ENCODE peak calls at places on chromosome 5, in five cellular contexts. M, F, P, R and J are unnamed samples.

GRCh38 chr5:178328826-178329225 is 96.2 kb upstream of the PHYKPL start:
- DNase-seq in M (no peak), F (no peak), P (no peak), R (no peak), J (no peak)

GRCh38 chr5:8445139-8445538 is 576.2 kb downstream of the MTRR start:
- DNase-seq in M (no peak), F (no peak), P (no peak), R (no peak), J (no peak)

GRCh38 chr5:80083115-80083890 is 48.2 kb downstream of the THBS4 start:
- DNase-seq in M (peak; percentile 78), F (peak; percentile 56), P (peak; percentile 47), R (no peak), J (peak; percentile 72)

GRCh38 chr5:109769597-109770291 is 80.0 kb downstream of the MAN2A1 start:
- DNase-seq in M (no peak), F (no peak), P (no peak), R (no peak), J (no peak)

GRCh38 chr5:94010814-94011213 is 269.4 kb upstream of the POU5F2 start:
- DNase-seq in M (no peak), F (no peak), P (no peak), R (no peak), J (no peak)

GRCh38 chr5:141155540-141156374 is 5.9 kb downstream of the PCDHB6 start:
- DNase-seq in M (no peak), F (no peak), P (no peak), R (no peak), J (peak; percentile 44)

GRCh38 chr5:6788439-6788838 is 75.2 kb downstream of the TENT4A start:
- DNase-seq in M (no peak), F (no peak), P (no peak), R (no peak), J (no peak)

GRCh38 chr5:36344900-36345299 is 43.2 kb upstream of the RANBP3L start:
- DNase-seq in M (no peak), F (no peak), P (no peak), R (no peak), J (no peak)

GRCh38 chr5:106331415-106331814 is 1339.3 kb downstream of the EFNA5 start:
- DNase-seq in M (no peak), F (peak; percentile 51), P (no peak), R (no peak), J (no peak)

GRCh38 chr5:86807046-86807712 is 189.4 kb downstream of the COX7C start:
- DNase-seq in M (no peak), F (no peak), P (no peak), R (no peak), J (no peak)

GRCh38 chr5:151257731-151258715 is 5.0 kb downstream of the GM2A start:
- DNase-seq in M (no peak), F (no peak), P (no peak), R (no peak), J (no peak)

GRCh38 chr5:50365615-50366251 is 75.4 kb downstream of the EMB start:
- DNase-seq in M (no peak), F (no peak), P (no peak), R (no peak), J (no peak)

GRCh38 chr5:39534701-39535100 is 109.9 kb upstream of the DAB2 start:
- DNase-seq in M (no peak), F (no peak), P (no peak), R (no peak), J (no peak)

GRCh38 chr5:88882321-88883038 is 504 bp downstream of the MEF2C start:
- DNase-seq in M (no peak), F (no peak), P (no peak), R (no peak), J (no peak)

GRCh38 chr5:80703747-80704146 is 49.0 kb upstream of the DHFR start:
- DNase-seq in M (no peak), F (no peak), P (no peak), R (no peak), J (no peak)

GRCh38 chr5:470961-471749 is 28.2 kb downstream of the EXOC3 start:
- DNase-seq in M (no peak), F (no peak), P (no peak), R (no peak), J (no peak)

GRCh38 chr5:43396762-43397304 is 15.4 kb downstream of the CCL28 start:
- DNase-seq in M (no peak), F (no peak), P (peak; percentile 21), R (peak; percentile 50), J (peak; percentile 63)

GRCh38 chr5:11298877-11299276 is 537.8 kb upstream of the DAP start:
- DNase-seq in M (no peak), F (no peak), P (no peak), R (no peak), J (no peak)

GRCh38 chr5:1477341-1477740 is 32.1 kb upstream of the SLC6A3 start:
- DNase-seq in M (no peak), F (no peak), P (no peak), R (peak; percentile 68), J (no peak)

GRCh38 chr5:55222061-55222818 is 4.9 kb downstream of the MCIDAS start:
- DNase-seq in M (no peak), F (no peak), P (no peak), R (no peak), J (no peak)

GRCh38 chr5:72290356-72291133 is 29.5 kb downstream of the MRPS27 start:
- DNase-seq in M (no peak), F (no peak), P (no peak), R (no peak), J (no peak)

GRCh38 chr5:140249536-140249935 is 53.4 kb downstream of the PFDN1 start:
- DNase-seq in M (no peak), F (no peak), P (no peak), R (no peak), J (no peak)

GRCh38 chr5:127673401-127673800 is 24.5 kb downstream of the CTXN3 start:
- DNase-seq in M (no peak), F (no peak), P (no peak), R (no peak), J (no peak)

GRCh38 chr5:79956173-79956670 is 34.8 kb downstream of the MTX3 start:
- DNase-seq in M (peak; percentile 45), F (no peak), P (no peak), R (no peak), J (peak; percentile 41)

GRCh38 chr5:141388661-141389060 is 1.2 kb downstream of the PCDHGB4 start:
- DNase-seq in M (no peak), F (no peak), P (no peak), R (no peak), J (no peak)

GRCh38 chr5:16489322-16489791 is 23.8 kb upstream of the ZNF622 start:
- DNase-seq in M (peak; percentile 52), F (peak; percentile 25), P (no peak), R (no peak), J (peak; percentile 31)

GRCh38 chr5:149485655-149486615 is 65.3 kb downstream of the CSNK1A1 start:
- DNase-seq in M (peak; percentile 83), F (peak; percentile 93), P (no peak), R (peak; percentile 90), J (no peak)

GRCh38 chr5:74281191-74281590 is 359.3 kb downstream of the ENC1 start:
- DNase-seq in M (no peak), F (no peak), P (peak; percentile 75), R (no peak), J (no peak)

GRCh38 chr5:16881253-16881652 is 54.8 kb downstream of the MYO10 start:
- DNase-seq in M (no peak), F (no peak), P (no peak), R (peak; percentile 18), J (no peak)

GRCh38 chr5:58887721-58888409 is 305.0 kb downstream of the RAB3C start:
- DNase-seq in M (no peak), F (no peak), P (no peak), R (no peak), J (no peak)